ENCODE peak calls at places on chromosomes 2 and 18, in ten cellular contexts. H is fibroblast of lung; T is left lung; W is mesendoderm; B is T-helper 2 cell; X is ureter; L is non-pigmented ciliary epithelial cell; U is IMR-90; E is amygdala; V is activated CD8-positive, alpha-beta memory T cell treated with anti-CD3 and anti-CD28 coated beads for 24 hours. R is an unnamed sample.

GRCh38 chr2:158943973-158944372 is 24.5 kb upstream of the TANC1 start:
- DNase-seq in H (no peak), T (no peak), W (no peak), B (no peak), X (no peak), L (no peak), U (no peak), E (no peak), V (no peak), R (no peak)

GRCh38 chr2:157784823-157785175 is 91.3 kb downstream of the ACVR1 start:
- DNase-seq in H (no peak), T (no peak), W (no peak), B (no peak), X (no peak), L (no peak), U (no peak), E (no peak), V (no peak), R (no peak)

GRCh38 chr2:69797836-69798465 is 31.5 kb upstream of the GMCL1 start:
- DNase-seq in H (no peak), T (no peak), W (peak), B (no peak), X (no peak), L (no peak), U (no peak), E (no peak), V (peak), R (no peak)

GRCh38 chr2:11873766-11874165 is 127.3 kb downstream of the LPIN1 start:
- DNase-seq in H (peak), T (no peak), W (no peak), B (no peak), X (no peak), L (no peak), U (peak), E (no peak), V (no peak), R (no peak)

GRCh38 chr2:192410319-192410718 is 215.6 kb upstream of the TMEFF2 start:
- DNase-seq in H (no peak), T (no peak), W (no peak), B (no peak), X (no peak), L (no peak), U (no peak), E (no peak), V (no peak), R (no peak)

GRCh38 chr2:156536534-156536933 is 100.4 kb downstream of the GPD2 start:
- DNase-seq in H (no peak), T (no peak), W (no peak), B (no peak), X (no peak), L (no peak), U (no peak), E (no peak), V (no peak), R (no peak)

GRCh38 chr2:187912956-187913355 is 358.7 kb upstream of the TFPI start:
- DNase-seq in H (no peak), T (no peak), W (no peak), B (no peak), X (no peak), L (no peak), U (no peak), E (no peak), V (no peak), R (no peak)

GRCh38 chr2:109247340-109247739 is 118.3 kb downstream of the SH3RF3 start:
- DNase-seq in H (no peak), T (no peak), W (no peak), B (no peak), X (no peak), L (no peak), U (no peak), E (no peak), V (no peak), R (no peak)

GRCh38 chr18:39198376-39198775 is 1632.8 kb upstream of the CELF4 start:
- DNase-seq in H (peak), T (no peak), W (no peak), B (no peak), X (no peak), L (no peak), U (peak), E (no peak), V (no peak), R (no peak)

GRCh38 chr2:144322379-144322778 is 197.5 kb downstream of the ZEB2 start:
- DNase-seq in H (peak), T (no peak), W (no peak), B (no peak), X (no peak), L (no peak), U (no peak), E (no peak), V (no peak), R (no peak)

GRCh38 chr18:28736951-28737350 is 560.0 kb upstream of the CDH2 start:
- DNase-seq in H (no peak), T (no peak), W (no peak), B (no peak), X (no peak), L (no peak), U (peak), E (no peak), V (no peak), R (no peak)

GRCh38 chr2:85273732-85274731 is 53.8 kb downstream of the TGOLN2 start:
- DNase-seq in H (peak), T (no peak), W (peak), B (no peak), X (peak), L (no peak), U (peak), E (no peak), V (no peak), R (peak)